ENCODE peak calls at places on chromosomes 5 and 9, in five cellular contexts. One of them, this sample, is unnamed.

GRCh38 chr9:109414125-109414785 is 83.9 kb downstream of the PTPN3 start:
- DNase-seq in NCI-H510A: no peak
- DNase-seq in heart right ventricle: no peak
- DNase-seq in CD8-positive, alpha-beta T cell: no peak
- DNase-seq in NCI-H1105 treated with DMSO at 0.1 percent for 48 hours: no peak
- DNase-seq in this sample: no peak

GRCh38 chr9:33167949-33168535 is 906 bp upstream of the B4GALT1 start:
- DNase-seq in NCI-H510A: no peak
- DNase-seq in heart right ventricle: no peak
- DNase-seq in CD8-positive, alpha-beta T cell: no peak
- DNase-seq in NCI-H1105 treated with DMSO at 0.1 percent for 48 hours: no peak
- DNase-seq in this sample: no peak

GRCh38 chr9:99184427-99185327 is 37.1 kb downstream of the ALG2 start:
- DNase-seq in NCI-H510A: peak; percentile 58
- DNase-seq in heart right ventricle: peak; percentile 81
- DNase-seq in CD8-positive, alpha-beta T cell: peak; percentile 80
- DNase-seq in NCI-H1105 treated with DMSO at 0.1 percent for 48 hours: peak; percentile 82
- DNase-seq in this sample: peak; percentile 55

GRCh38 chr9:93053781-93054331 is 4.6 kb upstream of the SUSD3 start:
- DNase-seq in NCI-H510A: no peak
- DNase-seq in heart right ventricle: no peak
- DNase-seq in CD8-positive, alpha-beta T cell: no peak
- DNase-seq in NCI-H1105 treated with DMSO at 0.1 percent for 48 hours: no peak
- DNase-seq in this sample: no peak

GRCh38 chr9:98380065-98380681 is 124.7 kb upstream of the TBC1D2 start:
- DNase-seq in NCI-H510A: no peak
- DNase-seq in heart right ventricle: no peak
- DNase-seq in CD8-positive, alpha-beta T cell: no peak
- DNase-seq in NCI-H1105 treated with DMSO at 0.1 percent for 48 hours: no peak
- DNase-seq in this sample: no peak

GRCh38 chr5:147417133-147417813 is 92.6 kb downstream of the DPYSL3 start:
- DNase-seq in NCI-H510A: no peak
- DNase-seq in heart right ventricle: peak; percentile 34
- DNase-seq in CD8-positive, alpha-beta T cell: no peak
- DNase-seq in NCI-H1105 treated with DMSO at 0.1 percent for 48 hours: peak; percentile 57
- DNase-seq in this sample: no peak

GRCh38 chr5:40570408-40571129 is 109.1 kb upstream of the PTGER4 start:
- DNase-seq in NCI-H510A: no peak
- DNase-seq in heart right ventricle: no peak
- DNase-seq in CD8-positive, alpha-beta T cell: no peak
- DNase-seq in NCI-H1105 treated with DMSO at 0.1 percent for 48 hours: no peak
- DNase-seq in this sample: no peak

GRCh38 chr5:122311400-122311887 is 593 bp upstream of the SNCAIP start:
- DNase-seq in NCI-H510A: no peak
- DNase-seq in heart right ventricle: no peak
- DNase-seq in CD8-positive, alpha-beta T cell: no peak
- DNase-seq in NCI-H1105 treated with DMSO at 0.1 percent for 48 hours: peak; percentile 68
- DNase-seq in this sample: no peak

GRCh38 chr9:107422189-107422802 is 67.3 kb downstream of the KLF4 start:
- DNase-seq in NCI-H510A: peak; percentile 51
- DNase-seq in heart right ventricle: peak; percentile 65
- DNase-seq in CD8-positive, alpha-beta T cell: no peak
- DNase-seq in NCI-H1105 treated with DMSO at 0.1 percent for 48 hours: peak; percentile 46
- DNase-seq in this sample: no peak

GRCh38 chr9:116337015-116337414 is 183.4 kb downstream of the PAPPA start:
- DNase-seq in NCI-H510A: no peak
- DNase-seq in heart right ventricle: no peak
- DNase-seq in CD8-positive, alpha-beta T cell: no peak
- DNase-seq in NCI-H1105 treated with DMSO at 0.1 percent for 48 hours: no peak
- DNase-seq in this sample: no peak

GRCh38 chr5:44875661-44876250 is 67.0 kb downstream of the MRPS30 start:
- DNase-seq in NCI-H510A: no peak
- DNase-seq in heart right ventricle: no peak
- DNase-seq in CD8-positive, alpha-beta T cell: no peak
- DNase-seq in NCI-H1105 treated with DMSO at 0.1 percent for 48 hours: no peak
- DNase-seq in this sample: no peak

GRCh38 chr5:151142933-151143332 is 14.6 kb downstream of the ANXA6 start:
- DNase-seq in NCI-H510A: no peak
- DNase-seq in heart right ventricle: no peak
- DNase-seq in CD8-positive, alpha-beta T cell: no peak
- DNase-seq in NCI-H1105 treated with DMSO at 0.1 percent for 48 hours: no peak
- DNase-seq in this sample: no peak

GRCh38 chr5:140219068-140219971 is 44.3 kb downstream of the CYSTM1 start:
- DNase-seq in NCI-H510A: no peak
- DNase-seq in heart right ventricle: no peak
- DNase-seq in CD8-positive, alpha-beta T cell: no peak
- DNase-seq in NCI-H1105 treated with DMSO at 0.1 percent for 48 hours: no peak
- DNase-seq in this sample: no peak

GRCh38 chr5:35195472-35195852 is 34.8 kb downstream of the PRLR start:
- DNase-seq in NCI-H510A: no peak
- DNase-seq in heart right ventricle: no peak
- DNase-seq in CD8-positive, alpha-beta T cell: no peak
- DNase-seq in NCI-H1105 treated with DMSO at 0.1 percent for 48 hours: no peak
- DNase-seq in this sample: no peak

GRCh38 chr9:129058965-129059795 is 21.7 kb upstream of the DOLPP1 start:
- DNase-seq in NCI-H510A: no peak
- DNase-seq in heart right ventricle: no peak
- DNase-seq in CD8-positive, alpha-beta T cell: no peak
- DNase-seq in NCI-H1105 treated with DMSO at 0.1 percent for 48 hours: no peak
- DNase-seq in this sample: no peak